ENCODE peak calls at places on chromosomes 2 and 18, in four cellular contexts. N, C, J and G are unnamed samples.

GRCh38 chr2:49914281-49914680 is 760.0 kb upstream of the FSHR start:
- DNase-seq in C (no peak), J (no peak), N (no peak), G (no peak)

GRCh38 chr2:54041135-54041534 is 70.3 kb upstream of the PSME4 start:
- DNase-seq in C (no peak), J (no peak), N (no peak), G (no peak)

GRCh38 chr2:210782222-210782621 is 225.8 kb downstream of the CPS1 start:
- DNase-seq in J (no peak), C (no peak), N (no peak), G (no peak)

GRCh38 chr2:169790581-169790980 is 8.1 kb upstream of the SSB start:
- DNase-seq in C (no peak), J (no peak), N (no peak), G (no peak)

GRCh38 chr2:74532222-74532621 is 2.5 kb downstream of the HTRA2 start:
- DNase-seq in N (peak), J (no peak), C (no peak), G (no peak)

GRCh38 chr2:263774-264492 is at the start of gene SH3YL1:
- DNase-seq in C (peak), N (no peak), J (no peak), G (no peak)

GRCh38 chr18:63564576-63564975 is 22.4 kb downstream of the SERPINB12 start:
- DNase-seq in C (no peak), J (no peak), N (no peak), G (no peak)

GRCh38 chr18:23337599-23338444 is 115.3 kb upstream of the RIOK3 start:
- DNase-seq in J (no peak), C (peak), N (peak), G (no peak)

GRCh38 chr2:133841905-133842304 is 273.6 kb upstream of the NCKAP5 start:
- DNase-seq in J (no peak), N (no peak), C (no peak), G (no peak)

DNA sequence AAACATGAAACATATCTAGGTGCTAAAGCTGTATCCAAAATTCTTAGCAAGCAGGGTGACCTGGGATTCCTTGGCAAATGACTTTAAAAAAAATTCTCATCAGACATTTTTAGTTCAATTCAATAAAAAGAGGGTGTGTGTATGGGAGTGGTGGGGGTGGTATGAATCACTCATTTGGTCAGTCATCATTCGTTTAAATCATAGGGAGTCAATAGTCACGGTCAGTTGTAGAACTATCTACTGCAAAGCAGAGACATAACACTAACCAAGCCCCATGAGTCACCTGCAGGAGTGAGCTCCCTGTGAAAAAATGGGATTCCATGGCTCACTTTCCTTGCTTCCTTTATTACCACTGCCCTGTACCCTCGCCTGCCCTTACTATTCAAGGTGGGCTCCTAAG is 380.6 kb upstream of the TCF4 start:
- DNase-seq in J (peak), C (no peak), N (no peak), G (no peak)
- TF ChIP-seq RFX5 in J (no peak), C (no peak), N (no peak), G (no peak)

DNA sequence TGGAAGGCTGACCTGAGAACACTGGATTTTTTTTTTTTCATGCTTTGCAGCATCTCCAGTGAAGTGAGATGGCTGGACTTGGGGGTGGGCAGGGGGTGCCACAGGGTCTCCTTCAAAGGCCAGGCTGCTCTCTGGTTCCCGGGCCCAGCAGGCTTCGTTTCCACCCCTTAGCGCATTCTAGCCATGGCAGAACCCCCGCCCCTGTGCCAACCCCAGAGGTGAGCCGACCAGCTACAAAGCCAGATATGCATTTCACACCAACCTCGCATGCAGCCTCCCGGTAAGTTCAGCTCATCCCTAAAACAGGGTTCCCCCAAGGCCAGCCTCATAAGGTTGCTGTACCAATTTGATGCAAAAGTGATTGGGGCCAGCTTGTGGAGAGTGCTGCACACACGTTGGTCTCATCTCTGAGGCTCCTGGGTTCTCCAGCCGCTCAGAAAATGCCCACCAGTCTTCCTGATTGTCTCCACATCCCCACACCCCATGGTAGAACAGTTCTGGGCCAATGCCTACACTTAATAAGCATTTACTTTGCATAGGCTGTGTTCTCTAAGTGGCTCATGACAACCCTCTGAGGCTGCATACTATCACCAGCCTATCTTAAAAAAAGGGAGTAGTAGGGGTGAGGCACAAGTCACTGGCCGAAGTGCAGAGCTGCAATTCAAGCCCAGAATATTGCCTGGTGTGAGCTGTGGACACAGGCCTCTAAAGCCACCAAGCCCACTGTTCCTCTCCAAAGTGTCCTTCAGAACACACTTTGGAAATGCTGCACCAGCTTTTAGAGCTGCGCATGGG is 23.3 kb downstream of the SMAD7 start:
- DNase-seq in C (no peak), J (no peak), N (no peak), G (no peak)
- H3K9ac ChIP-seq in C (peak), J (no peak), N (peak), G (peak)

GRCh38 chr18:74522635-74523548 is 11.4 kb upstream of the CNDP1 start:
- DNase-seq in N (no peak), J (no peak), C (no peak), G (no peak)
- TF ChIP-seq NFIC in N (no peak), J (no peak), C (no peak), G (no peak)

GRCh38 chr2:29000954-29001353 is 19.9 kb downstream of the TOGARAM2 start:
- DNase-seq in N (no peak), C (no peak), J (no peak), G (no peak)

GRCh38 chr2:28997237-28997846 is 16.2 kb downstream of the TOGARAM2 start:
- DNase-seq in C (no peak), N (no peak), J (no peak), G (no peak)

GRCh38 chr2:28995765-28996164 is 14.7 kb downstream of the TOGARAM2 start:
- DNase-seq in J (no peak), N (no peak), C (no peak), G (no peak)

GRCh38 chr2:29000481-29000880 is 19.4 kb downstream of the TOGARAM2 start:
- DNase-seq in C (no peak), N (no peak), J (no peak), G (peak)

GRCh38 chr2:28997847-28998735 is 17.0 kb downstream of the TOGARAM2 start:
- DNase-seq in C (no peak), J (no peak), N (no peak), G (no peak)
- TF ChIP-seq RFX5 in C (no peak), J (no peak), N (no peak), G (no peak)